ENCODE peak calls at places on chromosomes 6 and 20, in six cellular contexts. W is frontal cortex; U is activated CD4-positive, alpha-beta T cell treated with anti-CD3 and anti-CD28 coated beads, Interleukin-2, amount 10 ng/mL, durations not matched to agents 7 days and 5 days; D is cerebellum; S is brain microvascular endothelial cell; L is HCT116. Z is an unnamed sample.

GRCh38 chr6:166439366-166440091 is 56.8 kb upstream of the MPC1 start:
- DNase-seq in W (no peak), U (no peak), D (peak; percentile 44), S (no peak), L (no peak), Z (peak; percentile 22)

GRCh38 chr20:10919549-10920140 is 245.8 kb upstream of the JAG1 start:
- DNase-seq in W (no peak), U (no peak), D (no peak), S (peak; percentile 47), L (no peak), Z (no peak)

GRCh38 chr6:7165736-7166296 is 58.1 kb downstream of the RREB1 start:
- DNase-seq in W (no peak), U (no peak), D (no peak), S (no peak), L (no peak), Z (no peak)

GRCh38 chr20:35341366-35342028 is 49.3 kb upstream of the FAM83C start:
- DNase-seq in W (no peak), U (no peak), D (no peak), S (no peak), L (no peak), Z (no peak)

GRCh38 chr6:46583081-46583480 is 69.5 kb downstream of the CYP39A1 start:
- DNase-seq in W (no peak), U (no peak), D (no peak), S (no peak), L (no peak), Z (no peak)

GRCh38 chr6:56802570-56802969 is 152.3 kb upstream of the BEND6 start:
- DNase-seq in W (no peak), U (no peak), D (no peak), S (peak; percentile 38), L (no peak), Z (no peak)

GRCh38 chr6:79152269-79152737 is 74.2 kb upstream of the PHIP start:
- DNase-seq in W (no peak), U (no peak), D (no peak), S (no peak), L (no peak), Z (no peak)

GRCh38 chr6:110946498-110946897 is 12.0 kb upstream of the GTF3C6 start:
- DNase-seq in W (no peak), U (no peak), D (no peak), S (no peak), L (no peak), Z (no peak)

GRCh38 chr20:44334306-44334705 is 2.5 kb upstream of the R3HDML start:
- DNase-seq in W (no peak), U (no peak), D (no peak), S (no peak), L (no peak), Z (no peak)

GRCh38 chr6:154766993-154767392 is 33.8 kb downstream of the SCAF8 start:
- DNase-seq in W (no peak), U (no peak), D (peak; percentile 32), S (no peak), L (no peak), Z (no peak)

GRCh38 chr6:146651482-146651863 is 52.7 kb downstream of the ADGB start:
- DNase-seq in W (no peak), U (no peak), D (no peak), S (no peak), L (no peak), Z (no peak)

GRCh38 chr6:160139420-160139851 is 17.8 kb downstream of the SLC22A1 start:
- DNase-seq in W (no peak), U (no peak), D (no peak), S (peak; percentile 59), L (no peak), Z (no peak)

GRCh38 chr6:168979254-168979653 is 274.4 kb downstream of the THBS2 start:
- DNase-seq in W (no peak), U (no peak), D (no peak), S (no peak), L (no peak), Z (no peak)

GRCh38 chr6:107179004-107179403 is 63.7 kb upstream of the BEND3 start:
- DNase-seq in W (no peak), U (no peak), D (no peak), S (peak; percentile 27), L (peak; percentile 7), Z (no peak)

GRCh38 chr6:118562959-118563358 is 14.9 kb downstream of the PLN start:
- DNase-seq in W (no peak), U (no peak), D (no peak), S (no peak), L (no peak), Z (no peak)

GRCh38 chr6:101597711-101598110 is 204.2 kb downstream of the GRIK2 start:
- DNase-seq in W (no peak), U (no peak), D (no peak), S (peak; percentile 93), L (peak; percentile 19), Z (no peak)

GRCh38 chr6:149963212-149963461 is 606 bp upstream of the ULBP1 start:
- DNase-seq in W (no peak), U (peak; percentile 57), D (peak; percentile 34), S (peak; percentile 35), L (peak; percentile 66), Z (no peak)

GRCh38 chr6:105272783-105273182 is 93.0 kb upstream of the POPDC3 start:
- DNase-seq in W (no peak), U (no peak), D (no peak), S (no peak), L (no peak), Z (peak; percentile 13)

GRCh38 chr6:127539292-127539691 is 20.2 kb upstream of the MTCL3 start:
- DNase-seq in W (peak; percentile 8), U (no peak), D (peak; percentile 55), S (no peak), L (no peak), Z (no peak)

GRCh38 chr6:16319813-16320532 is 81.6 kb downstream of the GMPR start:
- DNase-seq in W (peak; percentile 39), U (peak; percentile 74), D (peak; percentile 84), S (peak; percentile 96), L (peak; percentile 59), Z (peak; percentile 62)

GRCh38 chr6:125808060-125808459 is 17.3 kb downstream of the NCOA7 start:
- DNase-seq in W (no peak), U (no peak), D (no peak), S (peak; percentile 14), L (no peak), Z (no peak)

GRCh38 chr20:49610701-49611538 is 43.0 kb upstream of the PTGIS start:
- DNase-seq in W (peak; percentile 67), U (peak; percentile 75), D (peak; percentile 85), S (peak; percentile 27), L (peak; percentile 72), Z (peak; percentile 96)

GRCh38 chr20:60068509-60068908 is 110.3 kb downstream of the CDH26 start:
- DNase-seq in W (no peak), U (no peak), D (no peak), S (no peak), L (no peak), Z (no peak)

GRCh38 chr20:46056970-46057855 is 28.2 kb downstream of the SLC12A5 start:
- DNase-seq in W (peak; percentile 44), U (peak; percentile 10), D (no peak), S (no peak), L (no peak), Z (peak; percentile 86)

GRCh38 chr6:27775796-27776184 is 136.4 kb downstream of the OR2B2 start:
- DNase-seq in W (no peak), U (no peak), D (no peak), S (no peak), L (no peak), Z (no peak)

GRCh38 chr6:105917038-105917695 is 169.0 kb upstream of the PRDM1 start:
- DNase-seq in W (no peak), U (no peak), D (no peak), S (no peak), L (no peak), Z (no peak)

Z was measured in upper lobe of left lung.